ENCODE peak calls at places on chromosomes 11 and 22, in eight cellular contexts. One of them, this sample, is unnamed.

GRCh38 chr11:119641991-119642745 is 86.8 kb downstream of the NECTIN1 start:
- DNase-seq in OCI-LY7: peak
- DNase-seq in activated CD4-positive, CD25-positive, alpha-beta regulatory T cell: no peak
- DNase-seq in head of caudate nucleus: no peak
- DNase-seq in stimulated activated CD4-positive, alpha-beta T cell treated with anti-CD3 and anti-CD28 coated beads, Interleukin-1b, Interleukin-23, amount 100 ng/mL, for 1 hour: no peak
- DNase-seq in adrenal gland: no peak
- DNase-seq in activated CD8-positive, alpha-beta memory T cell treated with anti-CD3 and anti-CD28 coated beads for 4 hours: no peak
- DNase-seq in germinal center: peak
- DNase-seq in this sample: no peak

GRCh38 chr11:119207300-119207570 is 1.1 kb downstream of the CBL start:
- DNase-seq in adrenal gland: no peak
- DNase-seq in OCI-LY7: peak
- DNase-seq in germinal center: no peak
- DNase-seq in stimulated activated CD4-positive, alpha-beta T cell treated with anti-CD3 and anti-CD28 coated beads, Interleukin-1b, Interleukin-23, amount 100 ng/mL, for 1 hour: no peak
- DNase-seq in activated CD8-positive, alpha-beta memory T cell treated with anti-CD3 and anti-CD28 coated beads for 4 hours: no peak
- DNase-seq in activated CD4-positive, CD25-positive, alpha-beta regulatory T cell: no peak
- DNase-seq in head of caudate nucleus: no peak
- DNase-seq in this sample: no peak

GRCh38 chr11:65392186-65392829 is 5.9 kb downstream of the FRMD8 start:
- DNase-seq in activated CD4-positive, CD25-positive, alpha-beta regulatory T cell: no peak
- DNase-seq in head of caudate nucleus: no peak
- DNase-seq in OCI-LY7: no peak
- DNase-seq in stimulated activated CD4-positive, alpha-beta T cell treated with anti-CD3 and anti-CD28 coated beads, Interleukin-1b, Interleukin-23, amount 100 ng/mL, for 1 hour: no peak
- DNase-seq in activated CD8-positive, alpha-beta memory T cell treated with anti-CD3 and anti-CD28 coated beads for 4 hours: no peak
- DNase-seq in adrenal gland: no peak
- DNase-seq in germinal center: no peak
- DNase-seq in this sample: no peak

GRCh38 chr11:46119053-46119351 is 2.3 kb downstream of the PHF21A start:
- DNase-seq in head of caudate nucleus: no peak
- DNase-seq in OCI-LY7: no peak
- DNase-seq in germinal center: no peak
- DNase-seq in activated CD4-positive, CD25-positive, alpha-beta regulatory T cell: no peak
- DNase-seq in stimulated activated CD4-positive, alpha-beta T cell treated with anti-CD3 and anti-CD28 coated beads, Interleukin-1b, Interleukin-23, amount 100 ng/mL, for 1 hour: no peak
- DNase-seq in adrenal gland: no peak
- DNase-seq in activated CD8-positive, alpha-beta memory T cell treated with anti-CD3 and anti-CD28 coated beads for 4 hours: no peak
- DNase-seq in this sample: no peak

GRCh38 chr22:36435516-36436415 is 45.7 kb downstream of the TXN2 start:
- DNase-seq in stimulated activated CD4-positive, alpha-beta T cell treated with anti-CD3 and anti-CD28 coated beads, Interleukin-1b, Interleukin-23, amount 100 ng/mL, for 1 hour: no peak
- DNase-seq in adrenal gland: no peak
- DNase-seq in head of caudate nucleus: no peak
- DNase-seq in germinal center: peak
- DNase-seq in activated CD8-positive, alpha-beta memory T cell treated with anti-CD3 and anti-CD28 coated beads for 4 hours: peak
- DNase-seq in activated CD4-positive, CD25-positive, alpha-beta regulatory T cell: peak
- DNase-seq in OCI-LY7: no peak
- DNase-seq in this sample: no peak

GRCh38 chr22:48979482-48979881 is 848.2 kb downstream of the BRD1 start:
- DNase-seq in activated CD8-positive, alpha-beta memory T cell treated with anti-CD3 and anti-CD28 coated beads for 4 hours: no peak
- DNase-seq in germinal center: no peak
- DNase-seq in stimulated activated CD4-positive, alpha-beta T cell treated with anti-CD3 and anti-CD28 coated beads, Interleukin-1b, Interleukin-23, amount 100 ng/mL, for 1 hour: no peak
- DNase-seq in adrenal gland: no peak
- DNase-seq in OCI-LY7: peak
- DNase-seq in activated CD4-positive, CD25-positive, alpha-beta regulatory T cell: no peak
- DNase-seq in head of caudate nucleus: no peak
- DNase-seq in this sample: no peak

GRCh38 chr22:32596471-32596870 is 121.9 kb downstream of the FBXO7 start:
- DNase-seq in head of caudate nucleus: no peak
- DNase-seq in germinal center: no peak
- DNase-seq in stimulated activated CD4-positive, alpha-beta T cell treated with anti-CD3 and anti-CD28 coated beads, Interleukin-1b, Interleukin-23, amount 100 ng/mL, for 1 hour: no peak
- DNase-seq in adrenal gland: no peak
- DNase-seq in activated CD8-positive, alpha-beta memory T cell treated with anti-CD3 and anti-CD28 coated beads for 4 hours: no peak
- DNase-seq in OCI-LY7: no peak
- DNase-seq in activated CD4-positive, CD25-positive, alpha-beta regulatory T cell: no peak
- DNase-seq in this sample: no peak

GRCh38 chr11:2672553-2673249 is 27.1 kb downstream of the KCNQ1OT1 start:
- DNase-seq in activated CD8-positive, alpha-beta memory T cell treated with anti-CD3 and anti-CD28 coated beads for 4 hours: no peak
- DNase-seq in OCI-LY7: no peak
- DNase-seq in germinal center: no peak
- DNase-seq in stimulated activated CD4-positive, alpha-beta T cell treated with anti-CD3 and anti-CD28 coated beads, Interleukin-1b, Interleukin-23, amount 100 ng/mL, for 1 hour: no peak
- DNase-seq in adrenal gland: no peak
- DNase-seq in head of caudate nucleus: no peak
- DNase-seq in activated CD4-positive, CD25-positive, alpha-beta regulatory T cell: no peak
- DNase-seq in this sample: no peak

GRCh38 chr22:48520207-48520606 is 1307.5 kb downstream of the BRD1 start:
- DNase-seq in stimulated activated CD4-positive, alpha-beta T cell treated with anti-CD3 and anti-CD28 coated beads, Interleukin-1b, Interleukin-23, amount 100 ng/mL, for 1 hour: no peak
- DNase-seq in activated CD4-positive, CD25-positive, alpha-beta regulatory T cell: no peak
- DNase-seq in OCI-LY7: no peak
- DNase-seq in germinal center: no peak
- DNase-seq in activated CD8-positive, alpha-beta memory T cell treated with anti-CD3 and anti-CD28 coated beads for 4 hours: no peak
- DNase-seq in head of caudate nucleus: no peak
- DNase-seq in adrenal gland: no peak
- DNase-seq in this sample: no peak

GRCh38 chr11:61417670-61418069 is 12.1 kb downstream of the CPSF7 start:
- DNase-seq in germinal center: no peak
- DNase-seq in stimulated activated CD4-positive, alpha-beta T cell treated with anti-CD3 and anti-CD28 coated beads, Interleukin-1b, Interleukin-23, amount 100 ng/mL, for 1 hour: no peak
- DNase-seq in head of caudate nucleus: no peak
- DNase-seq in activated CD8-positive, alpha-beta memory T cell treated with anti-CD3 and anti-CD28 coated beads for 4 hours: no peak
- DNase-seq in OCI-LY7: no peak
- DNase-seq in activated CD4-positive, CD25-positive, alpha-beta regulatory T cell: no peak
- DNase-seq in adrenal gland: no peak
- DNase-seq in this sample: peak

GRCh38 chr11:123594188-123594901 is 60.1 kb downstream of the SCN3B start:
- DNase-seq in activated CD4-positive, CD25-positive, alpha-beta regulatory T cell: no peak
- DNase-seq in activated CD8-positive, alpha-beta memory T cell treated with anti-CD3 and anti-CD28 coated beads for 4 hours: no peak
- DNase-seq in germinal center: no peak
- DNase-seq in OCI-LY7: no peak
- DNase-seq in adrenal gland: peak
- DNase-seq in stimulated activated CD4-positive, alpha-beta T cell treated with anti-CD3 and anti-CD28 coated beads, Interleukin-1b, Interleukin-23, amount 100 ng/mL, for 1 hour: no peak
- DNase-seq in head of caudate nucleus: no peak
- DNase-seq in this sample: no peak

GRCh38 chr22:46612904-46613605 is 7.1 kb upstream of the GRAMD4 start:
- DNase-seq in stimulated activated CD4-positive, alpha-beta T cell treated with anti-CD3 and anti-CD28 coated beads, Interleukin-1b, Interleukin-23, amount 100 ng/mL, for 1 hour: no peak
- DNase-seq in activated CD4-positive, CD25-positive, alpha-beta regulatory T cell: no peak
- DNase-seq in head of caudate nucleus: no peak
- DNase-seq in adrenal gland: peak
- DNase-seq in activated CD8-positive, alpha-beta memory T cell treated with anti-CD3 and anti-CD28 coated beads for 4 hours: peak
- DNase-seq in OCI-LY7: no peak
- DNase-seq in germinal center: peak
- DNase-seq in this sample: no peak

GRCh38 chr11:83293436-83293732 is 7.2 kb upstream of the CCDC90B start:
- DNase-seq in adrenal gland: no peak
- DNase-seq in activated CD8-positive, alpha-beta memory T cell treated with anti-CD3 and anti-CD28 coated beads for 4 hours: no peak
- DNase-seq in activated CD4-positive, CD25-positive, alpha-beta regulatory T cell: no peak
- DNase-seq in stimulated activated CD4-positive, alpha-beta T cell treated with anti-CD3 and anti-CD28 coated beads, Interleukin-1b, Interleukin-23, amount 100 ng/mL, for 1 hour: no peak
- DNase-seq in head of caudate nucleus: no peak
- DNase-seq in OCI-LY7: no peak
- DNase-seq in germinal center: no peak
- DNase-seq in this sample: no peak

GRCh38 chr11:60957188-60957587 is 5.2 kb upstream of the SLC15A3 start:
- DNase-seq in activated CD4-positive, CD25-positive, alpha-beta regulatory T cell: no peak
- DNase-seq in activated CD8-positive, alpha-beta memory T cell treated with anti-CD3 and anti-CD28 coated beads for 4 hours: no peak
- DNase-seq in head of caudate nucleus: no peak
- DNase-seq in adrenal gland: no peak
- DNase-seq in germinal center: no peak
- DNase-seq in stimulated activated CD4-positive, alpha-beta T cell treated with anti-CD3 and anti-CD28 coated beads, Interleukin-1b, Interleukin-23, amount 100 ng/mL, for 1 hour: no peak
- DNase-seq in OCI-LY7: no peak
- DNase-seq in this sample: no peak

GRCh38 chr11:73189723-73190556 is 28.1 kb upstream of the P2RY2 start:
- DNase-seq in head of caudate nucleus: no peak
- DNase-seq in stimulated activated CD4-positive, alpha-beta T cell treated with anti-CD3 and anti-CD28 coated beads, Interleukin-1b, Interleukin-23, amount 100 ng/mL, for 1 hour: no peak
- DNase-seq in adrenal gland: no peak
- DNase-seq in OCI-LY7: no peak
- DNase-seq in germinal center: no peak
- DNase-seq in activated CD8-positive, alpha-beta memory T cell treated with anti-CD3 and anti-CD28 coated beads for 4 hours: no peak
- DNase-seq in activated CD4-positive, CD25-positive, alpha-beta regulatory T cell: no peak
- DNase-seq in this sample: no peak

GRCh38 chr11:128244896-128245295 is 342.5 kb downstream of the ETS1 start:
- DNase-seq in stimulated activated CD4-positive, alpha-beta T cell treated with anti-CD3 and anti-CD28 coated beads, Interleukin-1b, Interleukin-23, amount 100 ng/mL, for 1 hour: no peak
- DNase-seq in OCI-LY7: no peak
- DNase-seq in activated CD8-positive, alpha-beta memory T cell treated with anti-CD3 and anti-CD28 coated beads for 4 hours: no peak
- DNase-seq in adrenal gland: no peak
- DNase-seq in head of caudate nucleus: no peak
- DNase-seq in activated CD4-positive, CD25-positive, alpha-beta regulatory T cell: no peak
- DNase-seq in germinal center: no peak
- DNase-seq in this sample: no peak

GRCh38 chr11:5291207-5291838 is 10.4 kb downstream of the OR51B4 start:
- DNase-seq in stimulated activated CD4-positive, alpha-beta T cell treated with anti-CD3 and anti-CD28 coated beads, Interleukin-1b, Interleukin-23, amount 100 ng/mL, for 1 hour: no peak
- DNase-seq in adrenal gland: no peak
- DNase-seq in germinal center: peak
- DNase-seq in OCI-LY7: peak
- DNase-seq in head of caudate nucleus: no peak
- DNase-seq in activated CD8-positive, alpha-beta memory T cell treated with anti-CD3 and anti-CD28 coated beads for 4 hours: no peak
- DNase-seq in activated CD4-positive, CD25-positive, alpha-beta regulatory T cell: no peak
- DNase-seq in this sample: no peak

This sample was measured in CD14-positive monocyte.